ENCODE peak calls at places on chromosomes 5 and 9, in eight cellular contexts. V is adipocyte, H is PC-3, M is spleen, Y is tibial artery, F is cardiac muscle cell, J is IMR-90, B is heart left ventricle. N is an unnamed sample.

GRCh38 chr5:81773574-81773973 is 22.7 kb upstream of the SSBP2 start:
- DNase-seq in V (no peak), H (no peak), M (no peak), Y (no peak), F (no peak), J (no peak), B (no peak), N (no peak)

GRCh38 chr5:57324888-57325287 is 151.0 kb downstream of the GPBP1 start:
- DNase-seq in V (no peak), H (no peak), M (no peak), Y (no peak), F (no peak), J (no peak), B (peak; percentile 30), N (no peak)

GRCh38 chr9:131319486-131319885 is 30.0 kb downstream of the PLPP7 start:
- DNase-seq in V (no peak), H (no peak), M (peak; percentile 47), Y (no peak), F (no peak), J (no peak), B (no peak), N (no peak)

GRCh38 chr5:42811591-42812392 is at the start of gene SELENOP:
- DNase-seq in V (no peak), H (peak; percentile 51), M (no peak), Y (peak; percentile 67), F (peak; percentile 72), J (no peak), B (peak; percentile 49), N (peak; percentile 7)

GRCh38 chr5:139481122-139481533 is 1.4 kb downstream of the STING1 start:
- DNase-seq in V (no peak), H (no peak), M (peak; percentile 78), Y (peak; percentile 56), F (no peak), J (no peak), B (peak; percentile 58), N (no peak)

GRCh38 chr5:57741326-57741725 is 258.7 kb upstream of the ACTBL2 start:
- DNase-seq in V (no peak), H (peak; percentile 57), M (no peak), Y (no peak), F (no peak), J (no peak), B (no peak), N (no peak)

GRCh38 chr5:111454198-111454606 is 58.1 kb downstream of the STARD4 start:
- DNase-seq in V (peak; percentile 43), H (peak; percentile 10), M (no peak), Y (no peak), F (no peak), J (peak; percentile 55), B (no peak), N (no peak)

GRCh38 chr9:69945671-69946141 is 97.9 kb upstream of the MAMDC2 start:
- DNase-seq in V (peak; percentile 77), H (no peak), M (no peak), Y (peak; percentile 64), F (no peak), J (peak; percentile 85), B (peak; percentile 32), N (no peak)

GRCh38 chr9:136848393-136849037 is 694 bp upstream of the PHPT1 start:
- DNase-seq in V (peak; percentile 69), H (peak; percentile 31), M (no peak), Y (no peak), F (peak; percentile 64), J (no peak), B (no peak), N (no peak)

GRCh38 chr5:158378931-158379330 is 520.0 kb upstream of the CLINT1 start:
- DNase-seq in V (no peak), H (no peak), M (no peak), Y (no peak), F (no peak), J (no peak), B (no peak), N (no peak)

GRCh38 chr9:137042751-137043727 is 2.9 kb downstream of the NPDC1 start:
- DNase-seq in V (no peak), H (no peak), M (no peak), Y (no peak), F (no peak), J (no peak), B (peak; percentile 78), N (no peak)

GRCh38 chr9:70049672-70050271 is 6.1 kb downstream of the MAMDC2 start:
- DNase-seq in V (peak; percentile 83), H (no peak), M (no peak), Y (peak; percentile 97), F (no peak), J (peak; percentile 55), B (peak; percentile 77), N (no peak)

GRCh38 chr5:170632985-170633234 is 129.1 kb downstream of the KCNIP1 start:
- DNase-seq in V (no peak), H (peak; percentile 53), M (peak; percentile 87), Y (peak; percentile 50), F (peak; percentile 84), J (no peak), B (peak; percentile 68), N (peak; percentile 76)

GRCh38 chr9:33992622-33993021 is 56.1 kb downstream of the UBAP2 start:
- DNase-seq in V (no peak), H (no peak), M (no peak), Y (no peak), F (no peak), J (peak; percentile 19), B (no peak), N (no peak)

GRCh38 chr9:2638871-2639673 is 17.5 kb downstream of the VLDLR start:
- DNase-seq in V (no peak), H (no peak), M (no peak), Y (no peak), F (no peak), J (no peak), B (no peak), N (no peak)

GRCh38 chr9:119091074-119091473 is 278.2 kb downstream of the BRINP1 start:
- DNase-seq in V (no peak), H (no peak), M (no peak), Y (no peak), F (peak; percentile 12), J (no peak), B (no peak), N (no peak)

GRCh38 chr9:119088002-119088401 is 281.2 kb downstream of the BRINP1 start:
- DNase-seq in V (no peak), H (no peak), M (no peak), Y (no peak), F (no peak), J (no peak), B (no peak), N (no peak)

GRCh38 chr9:119094086-119094485 is 275.1 kb downstream of the BRINP1 start:
- DNase-seq in V (no peak), H (no peak), M (no peak), Y (no peak), F (peak; percentile 13), J (no peak), B (no peak), N (no peak)

GRCh38 chr9:119095072-119095471 is 274.2 kb downstream of the BRINP1 start:
- DNase-seq in V (no peak), H (no peak), M (no peak), Y (no peak), F (no peak), J (no peak), B (no peak), N (no peak)

DNA sequence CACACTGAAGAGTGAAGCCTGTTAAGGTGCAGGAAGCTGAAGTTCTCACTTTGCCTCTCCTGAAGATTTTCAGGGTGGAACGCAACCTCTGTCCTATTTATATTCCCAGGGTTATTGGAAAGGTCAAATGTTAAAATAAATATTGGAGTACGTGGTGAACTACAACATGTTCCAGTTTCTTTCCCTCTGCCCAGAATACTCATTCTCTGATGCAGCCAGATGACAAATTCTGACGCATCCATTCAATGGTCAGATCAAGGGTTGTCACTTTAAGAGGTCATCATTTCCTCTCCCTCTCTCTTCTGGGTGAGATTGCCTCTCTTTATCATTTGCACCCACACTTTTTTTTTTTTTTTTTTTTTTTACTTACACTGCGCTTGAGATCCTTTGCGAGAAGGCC is 277.1 kb downstream of the BRINP1 start:
- DNase-seq in V (no peak), H (no peak), M (no peak), Y (no peak), F (no peak), J (no peak), B (no peak), N (no peak)
- H3K36me3 ChIP-seq in V (no peaks in the 10 kb centered on the region), H (no peaks in the 10 kb centered on the region), M (no peaks in the 10 kb centered on the region), Y (no peaks in the 10 kb centered on the region), F (no peaks in the 10 kb centered on the region), J (no peaks in the 10 kb centered on the region), B (no peaks in the 10 kb centered on the region), N (no peaks in the 10 kb centered on the region)

DNA sequence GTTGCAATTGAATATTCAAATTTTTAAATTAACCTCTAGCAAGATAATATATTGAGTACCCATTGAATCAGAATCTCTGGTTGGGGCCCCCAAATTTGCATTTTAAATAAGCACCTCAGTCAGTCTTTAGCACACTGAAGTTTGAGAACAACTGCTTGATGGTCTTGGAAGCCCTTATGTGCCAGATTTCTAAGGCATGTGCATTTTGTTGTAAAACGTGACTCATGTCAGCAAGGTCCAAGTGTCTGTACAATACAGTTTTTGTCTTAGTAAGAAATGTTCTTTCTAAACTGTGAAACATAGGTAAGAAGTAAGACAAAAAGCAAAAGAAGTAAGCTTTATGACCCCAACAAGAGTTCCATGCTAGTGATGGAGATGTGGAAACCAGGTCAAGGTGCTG is 59.1 kb upstream of the PHF2 start:
- DNase-seq in V (no peak), H (no peak), M (no peak), Y (no peak), F (no peak), J (peak; percentile 53), B (no peak), N (no peak)
- H3K36me3 ChIP-seq in V (peaks cover 10% of the 10 kb centered on the region), H (no peaks in the 10 kb centered on the region), M (peaks cover 83% of the 10 kb centered on the region), Y (peaks cover 27% of the 10 kb centered on the region), F (peaks cover 9% of the 10 kb centered on the region), J (peaks cover 19% of the 10 kb centered on the region), B (no peaks in the 10 kb centered on the region), N (peaks cover 2% of the 10 kb centered on the region)

GRCh38 chr5:132334812-132335211 is 34.7 kb upstream of the SLC22A5 start:
- DNase-seq in V (no peak), H (peak; percentile 69), M (no peak), Y (no peak), F (no peak), J (peak; percentile 62), B (no peak), N (no peak)
- H3K36me3 ChIP-seq in V (peaks cover 19% of the 10 kb centered on the region), H (no peaks in the 10 kb centered on the region), M (peaks cover 100% of the 10 kb centered on the region), Y (peaks cover 22% of the 10 kb centered on the region), F (no peaks in the 10 kb centered on the region), J (peaks cover 3% of the 10 kb centered on the region), B (no peaks in the 10 kb centered on the region), N (no peaks in the 10 kb centered on the region)

DNA sequence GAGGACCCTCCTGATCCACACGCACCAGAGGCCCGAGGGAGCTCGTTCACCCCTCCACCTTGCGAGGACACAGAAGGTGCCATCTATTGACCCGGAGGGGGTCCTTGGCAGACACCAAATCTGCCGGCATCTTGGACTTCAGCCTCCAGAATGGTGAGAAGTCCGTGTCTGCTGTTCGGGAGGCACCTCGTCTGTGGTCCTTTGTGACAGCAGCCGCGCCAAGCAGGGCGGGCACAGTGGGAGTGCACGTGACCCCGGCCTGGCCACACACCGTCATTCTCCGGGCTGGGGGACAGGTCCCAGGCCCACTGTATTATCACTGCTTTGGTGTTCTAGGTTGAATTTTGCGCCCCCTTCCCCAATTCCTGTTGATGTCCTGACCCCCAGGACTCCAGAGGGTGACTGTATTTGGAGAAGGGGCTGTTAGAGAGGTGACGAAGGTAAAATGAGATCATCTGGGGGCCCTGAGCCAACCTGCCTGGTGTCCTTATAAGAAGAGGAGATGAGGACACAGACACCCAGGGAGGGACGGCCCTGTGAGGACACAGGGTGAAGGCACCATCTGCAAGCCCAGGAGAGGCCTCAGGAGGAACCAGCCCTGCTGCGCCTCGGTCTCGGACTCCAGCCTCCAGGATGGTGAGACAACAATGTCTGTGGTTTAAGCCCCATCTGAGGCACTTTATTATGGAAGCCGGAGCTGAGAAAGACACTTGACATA is 15.6 kb downstream of the LPCAT1 start:
- DNase-seq in V (no peak), H (no peak), M (peak; percentile 76), Y (peak; percentile 15), F (no peak), J (no peak), B (peak; percentile 5), N (no peak)
- H3K36me3 ChIP-seq in V (peaks cover 9% of the 10 kb centered on the region), H (peaks cover 32% of the 10 kb centered on the region), M (peaks cover 70% of the 10 kb centered on the region), Y (peaks cover 44% of the 10 kb centered on the region), F (no peaks in the 10 kb centered on the region), J (peaks cover 43% of the 10 kb centered on the region), B (no peaks in the 10 kb centered on the region), N (peaks cover 28% of the 10 kb centered on the region)

N was measured in iPS DF 6.9.